ENCODE peak calls at places on chromosomes 16 and 17, in seven cellular contexts. J is A549, Y is SK-N-SH, M is transverse colon, N is stomach, R is ovary, F is H1. L is an unnamed sample.

GRCh38 chr16:85492617-85492957 is 120.5 kb upstream of the GSE1 start:
- DNase-seq in R (no peak), Y (no peak), N (no peak), F (no peak), M (no peak), J (no peak), L (no peak)

GRCh38 chr17:7237761-7238417 is 1.4 kb downstream of the PHF23 start:
- DNase-seq in J (peak), F (no peak), R (peak), N (peak), Y (peak), M (peak), L (peak)

GRCh38 chr17:17859909-17860760 is 23.3 kb upstream of the SREBF1 start:
- DNase-seq in J (peak), N (peak), F (no peak), M (peak), R (peak), Y (peak), L (peak)

GRCh38 chr17:82052638-82053059 is 951 bp downstream of the GPS1 start:
- DNase-seq in J (no peak), R (no peak), M (no peak), Y (no peak), F (no peak), N (no peak), L (no peak)

GRCh38 chr17:77926967-77927366 is 31.5 kb upstream of the TNRC6C start:
- DNase-seq in N (no peak), M (no peak), R (no peak), F (no peak), J (no peak), Y (no peak), L (no peak)

GRCh38 chr16:82157836-82158235 is 12.2 kb downstream of the MPHOSPH6 start:
- DNase-seq in F (no peak), N (no peak), J (no peak), R (no peak), Y (no peak), M (no peak), L (no peak)

GRCh38 chr17:70319516-70319915 is 150.2 kb downstream of the KCNJ2 start:
- DNase-seq in N (no peak), R (no peak), Y (no peak), F (no peak), J (no peak), M (no peak), L (no peak)

GRCh38 chr16:68700120-68700519 is 37.0 kb upstream of the CDH1 start:
- DNase-seq in F (no peak), R (peak), J (no peak), Y (no peak), N (no peak), M (no peak), L (no peak)

GRCh38 chr16:69194488-69194887 is 7.5 kb downstream of the SNTB2 start:
- DNase-seq in J (no peak), Y (no peak), M (no peak), F (no peak), R (no peak), N (no peak), L (no peak)

GRCh38 chr17:37848690-37849616 is 75.3 kb upstream of the TBC1D3K start:
- DNase-seq in Y (no peak), R (no peak), J (peak), M (no peak), N (no peak), F (no peak), L (no peak)

GRCh38 chr16:73473713-73474112 is 425.8 kb upstream of the ZFHX3 start:
- DNase-seq in R (no peak), J (no peak), N (no peak), Y (peak), M (no peak), F (no peak), L (no peak)

GRCh38 chr17:72497915-72498314 is 377.1 kb downstream of the SOX9 start:
- DNase-seq in J (no peak), N (no peak), F (no peak), Y (no peak), M (no peak), R (no peak), L (no peak)

GRCh38 chr17:55778389-55779118 is 27.7 kb downstream of the PCTP start:
- DNase-seq in N (no peak), F (no peak), M (no peak), Y (no peak), J (no peak), R (no peak), L (no peak)

GRCh38 chr17:55772086-55772485 is 21.2 kb downstream of the PCTP start:
- DNase-seq in Y (no peak), F (no peak), M (no peak), N (no peak), R (no peak), J (no peak), L (no peak)

GRCh38 chr17:55777471-55777971 is 26.7 kb downstream of the PCTP start:
- DNase-seq in Y (no peak), J (no peak), R (no peak), F (no peak), M (no peak), N (no peak), L (no peak)

GRCh38 chr17:55773671-55774070 is 22.8 kb downstream of the PCTP start:
- DNase-seq in N (no peak), F (no peak), R (no peak), M (no peak), J (no peak), Y (no peak), L (no peak)

GRCh38 chr17:55774834-55775233 is 24.0 kb downstream of the PCTP start:
- DNase-seq in M (no peak), F (no peak), J (no peak), R (no peak), N (no peak), Y (no peak), L (no peak)
- TF ChIP-seq EP300 in M (no peak), F (no peak), J (no peak), R (no peak), N (no peak), Y (no peak), L (no peak)

GRCh38 chr17:53570731-53571130 is 252.0 kb upstream of the KIF2B start:
- DNase-seq in M (no peak), R (no peak), Y (no peak), F (no peak), N (no peak), J (no peak), L (no peak)
- TF ChIP-seq CTCF in M (no peak), R (no peak), Y (no peak), F (no peak), N (no peak), J (peak), L (no peak)

DNA sequence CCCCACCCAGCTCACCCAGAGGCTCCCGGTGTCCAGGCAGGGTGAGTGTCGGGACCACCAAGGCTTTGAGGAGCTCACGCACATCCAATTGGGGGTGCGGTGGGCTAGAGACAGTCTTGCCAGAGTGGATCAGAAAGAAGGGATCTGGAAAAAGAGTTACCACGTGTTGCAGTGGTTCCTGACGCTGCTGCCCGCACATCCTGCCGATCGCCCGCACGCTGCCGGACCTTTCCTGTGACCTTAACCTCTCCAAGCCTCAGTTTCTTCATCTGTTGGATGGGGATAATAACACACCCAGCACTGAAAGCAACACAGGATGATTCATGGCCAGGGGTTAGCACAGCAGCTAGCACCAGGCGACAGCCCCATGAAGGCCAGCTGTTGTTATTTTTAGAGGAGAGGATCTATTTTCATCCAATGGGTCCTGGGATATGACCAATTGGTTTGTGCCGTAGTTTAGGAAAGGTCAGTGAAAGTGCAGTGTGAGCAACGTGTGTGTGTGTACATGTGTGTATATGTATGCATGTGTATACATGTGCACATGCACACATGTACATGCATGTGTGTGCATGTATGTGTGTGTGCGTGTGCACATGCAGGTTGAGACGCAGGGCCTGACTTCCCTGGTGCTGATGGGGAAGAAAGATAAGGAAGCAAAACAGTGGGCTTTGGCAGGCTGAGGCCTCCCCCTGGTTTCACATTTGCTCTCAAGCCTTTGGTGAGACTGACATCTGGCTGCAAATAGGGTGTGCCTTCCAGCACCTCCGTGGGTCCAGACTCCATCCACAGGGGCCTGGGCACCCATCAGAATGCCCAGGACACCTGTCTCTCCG is 2.6 kb downstream of the ITGAX start:
- DNase-seq in J (no peak), F (no peak), M (no peak), Y (peak), R (no peak), N (no peak), L (no peak)
- TF ChIP-seq EP300 in J (no peak), F (no peak), M (no peak), Y (no peak), R (no peak), N (no peak), L (no peak)

GRCh38 chr17:75617218-75617617 is 16.0 kb upstream of the SMIM5 start:
- DNase-seq in R (no peak), J (no peak), M (peak), Y (no peak), N (no peak), F (no peak), L (no peak)

GRCh38 chr17:75622071-75622470 is 11.2 kb upstream of the SMIM5 start:
- DNase-seq in N (no peak), J (no peak), F (no peak), M (no peak), Y (no peak), R (no peak), L (no peak)

GRCh38 chr17:75617675-75618074 is 15.6 kb upstream of the SMIM5 start:
- DNase-seq in J (no peak), R (no peak), Y (no peak), F (no peak), N (no peak), M (no peak), L (no peak)

GRCh38 chr17:75622771-75623273 is 10.4 kb upstream of the SMIM5 start:
- DNase-seq in R (no peak), J (no peak), M (no peak), Y (no peak), N (no peak), F (no peak), L (no peak)

GRCh38 chr17:75619506-75620431 is 13.5 kb upstream of the SMIM5 start:
- DNase-seq in R (no peak), J (peak), Y (peak), N (no peak), M (no peak), F (peak), L (no peak)
- TF ChIP-seq CTCF in R (no peak), J (peak), Y (peak), N (peak), M (peak), F (peak), L (peak)

DNA sequence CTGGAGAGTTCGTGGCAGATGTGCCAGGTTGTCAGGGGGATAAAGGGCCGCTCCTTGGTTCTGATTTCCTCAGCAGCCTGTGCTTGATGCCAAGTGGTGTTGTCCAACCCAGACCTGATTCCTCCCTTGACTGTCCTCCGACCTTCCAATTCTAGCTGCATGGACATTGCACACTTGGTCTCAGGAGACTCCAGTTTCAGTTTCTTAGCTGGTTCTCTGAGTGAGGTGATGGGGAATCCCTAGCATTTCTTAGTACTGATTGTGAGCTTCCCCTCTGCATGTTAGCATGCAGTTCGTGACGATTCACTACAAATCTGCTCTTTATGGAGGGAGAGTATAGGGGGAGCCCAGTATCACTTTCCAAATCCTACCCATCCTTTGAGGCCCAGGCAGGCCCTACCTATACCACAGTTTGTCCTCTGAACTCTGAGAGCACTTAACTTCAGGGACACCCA is 12.4 kb upstream of the CCR7 start:
- DNase-seq in M (no peak), F (no peak), N (no peak), Y (no peak), J (no peak), R (no peak), L (no peak)
- TF ChIP-seq EP300 in M (no peak), F (no peak), N (no peak), Y (no peak), J (no peak), R (no peak), L (no peak)

GRCh38 chr16:13540771-13541170 is 379.2 kb upstream of the ERCC4 start:
- DNase-seq in F (no peak), N (no peak), Y (no peak), M (no peak), R (no peak), J (no peak), L (no peak)

GRCh38 chr16:13543850-13544249 is 376.1 kb upstream of the ERCC4 start:
- DNase-seq in R (no peak), F (no peak), Y (no peak), N (no peak), J (no peak), M (no peak), L (no peak)

GRCh38 chr16:13542284-13542683 is 377.7 kb upstream of the ERCC4 start:
- DNase-seq in R (no peak), N (no peak), F (no peak), Y (no peak), M (no peak), J (no peak), L (no peak)
- TF ChIP-seq CTCF in R (no peak), N (no peak), F (no peak), Y (no peak), M (no peak), J (no peak), L (no peak)

DNA sequence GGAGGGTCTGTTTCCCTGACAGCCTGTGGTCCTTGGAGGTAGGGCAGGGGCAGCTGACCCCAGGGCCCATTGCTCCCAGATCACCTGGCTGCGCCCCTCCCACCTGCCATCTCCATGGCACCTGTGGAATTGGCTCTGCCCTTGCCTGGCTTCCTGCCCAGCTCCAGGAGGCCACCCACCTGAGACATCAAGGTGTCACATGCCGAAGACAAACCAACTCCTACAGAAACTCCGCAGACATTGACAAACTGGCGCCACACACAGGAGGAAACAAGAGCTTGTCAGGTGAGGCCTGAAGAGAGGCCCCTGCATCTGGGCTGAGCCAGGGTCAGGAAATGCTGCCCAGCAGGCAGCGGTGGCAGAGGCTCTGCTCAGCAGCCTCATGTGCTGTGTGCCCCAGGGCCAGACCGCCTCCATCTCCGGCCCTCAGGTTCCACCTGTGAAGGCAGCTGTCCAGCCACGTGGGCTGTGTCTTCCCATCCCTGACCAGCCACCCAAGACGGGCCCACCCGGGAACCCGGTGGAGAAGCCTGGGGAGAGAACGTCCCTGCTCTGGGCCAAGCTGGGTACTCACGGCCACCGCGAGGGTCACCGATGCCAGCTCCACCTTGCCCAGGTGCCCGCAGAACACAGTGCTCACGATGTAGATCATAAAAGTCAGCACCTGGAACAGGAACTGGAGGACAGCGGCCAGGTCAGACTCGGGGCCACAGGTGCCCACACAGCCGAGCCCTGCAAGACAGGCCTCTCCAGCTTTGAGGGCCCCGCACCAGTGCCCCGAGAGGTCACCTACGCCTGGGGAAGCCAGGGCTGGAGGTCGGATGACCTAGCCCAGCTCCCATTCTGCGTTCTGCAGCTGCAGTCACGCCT is 1.6 kb downstream of the SLC47A2 start:
- DNase-seq in J (no peak), N (no peak), F (no peak), M (no peak), R (no peak), Y (no peak), L (no peak)
- TF ChIP-seq EP300 in J (no peak), N (no peak), F (no peak), M (no peak), R (no peak), Y (no peak), L (no peak)

L was measured in tibial nerve.